ENCODE peak calls at places on chromosomes 11 and 22, in six cellular contexts. X, L, J, M, R and U are unnamed samples.

GRCh38 chr11:108498046-108498815 is at the start of gene POGLUT3:
- DNase-seq in R (peak; percentile 71), M (peak; percentile 35), X (peak; percentile 66), J (peak; percentile 65), L (no peak), U (peak; percentile 50)

GRCh38 chr11:15685311-15685710 is 570.6 kb downstream of the INSC start:
- DNase-seq in L (no peak), X (no peak), M (no peak), J (no peak), R (no peak), U (no peak)

GRCh38 chr11:80980221-80980620 is 1539.4 kb upstream of the TENM4 start:
- DNase-seq in M (no peak), J (no peak), X (no peak), R (no peak), L (no peak), U (no peak)

GRCh38 chr11:83008581-83008923 is 63.1 kb downstream of the RAB30 start:
- DNase-seq in X (no peak), M (no peak), L (no peak), R (no peak), J (no peak), U (no peak)

GRCh38 chr22:33063611-33064010 is 5.4 kb upstream of the SYN3 start:
- DNase-seq in X (no peak), R (no peak), M (no peak), J (no peak), L (no peak), U (no peak)

GRCh38 chr22:44205713-44206645 is 25.3 kb downstream of the PARVG start:
- DNase-seq in M (no peak), R (no peak), L (no peak), J (no peak), X (no peak), U (no peak)

GRCh38 chr11:62909107-62909894 is 11.9 kb downstream of the CHRM1 start:
- DNase-seq in J (peak; percentile 38), M (peak; percentile 70), L (peak; percentile 42), X (peak; percentile 86), R (peak; percentile 85), U (peak; percentile 87)

GRCh38 chr22:35802885-35803284 is 85.2 kb downstream of the APOL5 start:
- DNase-seq in X (no peak), J (no peak), L (no peak), R (no peak), M (no peak), U (no peak)

GRCh38 chr11:79332017-79332416 is 108.8 kb downstream of the TENM4 start:
- DNase-seq in R (peak; percentile 35), J (no peak), M (no peak), X (no peak), L (no peak), U (no peak)

GRCh38 chr11:18677560-18677959 is 21.0 kb upstream of the TMEM86A start:
- DNase-seq in L (no peak), R (no peak), X (no peak), J (no peak), M (no peak), U (no peak)

GRCh38 chr22:31344369-31345330 is 1.5 kb downstream of the PATZ1 start:
- DNase-seq in J (peak; percentile 50), M (no peak), L (no peak), R (peak; percentile 59), X (no peak), U (peak; percentile 62)
- H3K4me3 ChIP-seq in J (peak overlapping the region; percentile 84), M (peak overlapping the region; percentile 73), L (peak overlapping the region; percentile 72), R (peak overlapping the region; percentile 60), X (peak overlapping the region; percentile 61), U (peak overlapping the region; percentile 38)

DNA sequence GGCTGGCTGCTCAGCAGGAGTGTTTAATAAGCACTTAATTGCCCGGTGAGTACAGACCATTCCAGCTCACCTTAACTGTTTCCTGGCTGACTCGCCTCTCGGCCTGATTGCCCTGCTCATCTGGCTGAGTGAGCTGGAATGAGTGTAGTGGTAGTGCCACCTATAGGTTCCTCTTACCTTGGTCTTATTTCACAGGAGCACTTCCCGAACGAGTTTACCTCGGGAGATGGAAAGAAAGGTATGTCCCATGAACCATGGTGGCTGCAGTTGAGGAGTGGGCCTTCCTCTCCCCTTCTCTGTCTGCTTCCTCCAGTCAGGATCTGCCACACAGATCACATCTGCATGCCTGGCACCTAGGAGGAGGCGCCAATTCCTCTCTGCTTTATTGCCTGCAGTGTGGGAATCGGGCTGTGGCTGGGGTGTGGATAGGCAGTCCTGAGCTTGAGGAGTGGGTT is 26.7 kb downstream of the UPB1 start:
- DNase-seq in M (peak; percentile 74), R (peak; percentile 69), J (no peak), L (no peak), X (no peak), U (peak; percentile 49)
- H3K4me3 ChIP-seq in M (no peak overlapping the region), R (no peak overlapping the region), J (no peak overlapping the region), L (no peak overlapping the region), X (no peak overlapping the region), U (no peak overlapping the region)

GRCh38 chr11:35160248-35160820 is 21.4 kb downstream of the CD44 start:
- DNase-seq in J (no peak), M (no peak), X (no peak), R (no peak), L (no peak), U (no peak)

GRCh38 chr11:35160902-35161585 is 22.1 kb downstream of the CD44 start:
- DNase-seq in L (no peak), J (no peak), M (no peak), X (no peak), R (no peak), U (no peak)

GRCh38 chr11:35157814-35158213 is 18.8 kb downstream of the CD44 start:
- DNase-seq in J (no peak), L (no peak), M (no peak), R (no peak), X (no peak), U (no peak)

GRCh38 chr11:35158371-35159081 is 19.6 kb downstream of the CD44 start:
- DNase-seq in L (no peak), J (peak; percentile 46), R (peak; percentile 68), M (no peak), X (peak; percentile 35), U (peak; percentile 55)

GRCh38 chr11:35159111-35159510 is 20.1 kb downstream of the CD44 start:
- DNase-seq in R (no peak), J (no peak), M (no peak), L (no peak), X (no peak), U (no peak)
- H3K4me3 ChIP-seq in R (no peak overlapping the region), J (no peak overlapping the region), M (no peak overlapping the region), L (no peak overlapping the region), X (no peak overlapping the region), U (no peak overlapping the region)

GRCh38 chr11:726278-726915 is 20.4 kb downstream of the EPS8L2 start:
- DNase-seq in X (no peak), R (peak; percentile 30), J (peak; percentile 55), L (no peak), M (no peak), U (peak; percentile 91)
- H3K4me3 ChIP-seq in X (peak overlapping the region; percentile 28), R (peak overlapping the region; percentile 25), J (no peak overlapping the region), L (no peak overlapping the region), M (no peak overlapping the region), U (no peak overlapping the region)

GRCh38 chr22:46263208-46263575 is at the start of gene PKDREJ:
- DNase-seq in J (no peak), X (no peak), M (no peak), L (no peak), R (no peak), U (no peak)
- H3K4me3 ChIP-seq in J (no peak within 1 kb of the TSS), X (peak within 1 kb of the TSS; percentile 26), M (no peak within 1 kb of the TSS), L (no peak within 1 kb of the TSS), R (no peak within 1 kb of the TSS), U (no peak within 1 kb of the TSS)

GRCh38 chr11:67117667-67118058 is 1.4 kb upstream of the KDM2A start:
- DNase-seq in M (no peak), J (peak; percentile 41), L (no peak), X (peak; percentile 37), R (peak; percentile 52), U (peak; percentile 63)
- H3K4me3 ChIP-seq in M (no peak overlapping the region), J (no peak overlapping the region), L (no peak overlapping the region), X (peak overlapping the region; percentile 50), R (no peak overlapping the region), U (peak overlapping the region; percentile 26)